ENCODE peak calls at places on chromosomes 5 and 9, in nine cellular contexts. One of them, this sample, is unnamed.

GRCh38 chr5:137075163-137075970 is 423.8 kb downstream of the SPOCK1 start:
- DNase-seq in GM04504: no peak
- DNase-seq in MCF 10A: peak
- DNase-seq in ELF-1: peak
- DNase-seq in body of pancreas: peak
- DNase-seq in CD8-positive, alpha-beta memory T cell: no peak
- DNase-seq in tibial artery: no peak
- DNase-seq in caudate nucleus: peak
- DNase-seq in NCI-H1105 treated with DMSO at 0.1 percent for 48 hours: peak
- DNase-seq in this sample: peak

GRCh38 chr5:127028822-127029457 is 1.4 kb downstream of the MARCHF3 start:
- DNase-seq in GM04504: no peak
- DNase-seq in MCF 10A: no peak
- DNase-seq in ELF-1: peak
- DNase-seq in body of pancreas: peak
- DNase-seq in CD8-positive, alpha-beta memory T cell: peak
- DNase-seq in tibial artery: peak
- DNase-seq in caudate nucleus: no peak
- DNase-seq in NCI-H1105 treated with DMSO at 0.1 percent for 48 hours: no peak
- DNase-seq in this sample: no peak

GRCh38 chr9:6557883-6558282 is 87.6 kb downstream of the GLDC start:
- DNase-seq in GM04504: no peak
- DNase-seq in MCF 10A: no peak
- DNase-seq in ELF-1: no peak
- DNase-seq in body of pancreas: no peak
- DNase-seq in CD8-positive, alpha-beta memory T cell: no peak
- DNase-seq in tibial artery: no peak
- DNase-seq in caudate nucleus: peak
- DNase-seq in NCI-H1105 treated with DMSO at 0.1 percent for 48 hours: peak
- DNase-seq in this sample: no peak

GRCh38 chr9:123715258-123715657 is 214.7 kb downstream of the DENND1A start:
- DNase-seq in GM04504: no peak
- DNase-seq in MCF 10A: no peak
- DNase-seq in ELF-1: no peak
- DNase-seq in body of pancreas: no peak
- DNase-seq in CD8-positive, alpha-beta memory T cell: no peak
- DNase-seq in tibial artery: no peak
- DNase-seq in caudate nucleus: no peak
- DNase-seq in NCI-H1105 treated with DMSO at 0.1 percent for 48 hours: no peak
- DNase-seq in this sample: no peak

GRCh38 chr9:28720746-28721145 is 1147.5 kb upstream of the C9orf72 start:
- DNase-seq in GM04504: no peak
- DNase-seq in MCF 10A: no peak
- DNase-seq in ELF-1: no peak
- DNase-seq in body of pancreas: no peak
- DNase-seq in CD8-positive, alpha-beta memory T cell: no peak
- DNase-seq in tibial artery: no peak
- DNase-seq in caudate nucleus: no peak
- DNase-seq in NCI-H1105 treated with DMSO at 0.1 percent for 48 hours: no peak
- DNase-seq in this sample: no peak

GRCh38 chr5:95235439-95235982 is 49.4 kb downstream of the MCTP1 start:
- DNase-seq in GM04504: no peak
- DNase-seq in MCF 10A: no peak
- DNase-seq in ELF-1: no peak
- DNase-seq in body of pancreas: no peak
- DNase-seq in CD8-positive, alpha-beta memory T cell: no peak
- DNase-seq in tibial artery: no peak
- DNase-seq in caudate nucleus: no peak
- DNase-seq in NCI-H1105 treated with DMSO at 0.1 percent for 48 hours: no peak
- DNase-seq in this sample: no peak

GRCh38 chr9:23635276-23635675 is 190.8 kb downstream of the ELAVL2 start:
- DNase-seq in GM04504: no peak
- DNase-seq in MCF 10A: no peak
- DNase-seq in ELF-1: no peak
- DNase-seq in body of pancreas: no peak
- DNase-seq in CD8-positive, alpha-beta memory T cell: no peak
- DNase-seq in tibial artery: no peak
- DNase-seq in caudate nucleus: no peak
- DNase-seq in NCI-H1105 treated with DMSO at 0.1 percent for 48 hours: no peak
- DNase-seq in this sample: no peak

GRCh38 chr5:31935702-31936347 is 238.3 kb downstream of the GOLPH3 start:
- DNase-seq in GM04504: no peak
- DNase-seq in MCF 10A: peak
- DNase-seq in ELF-1: no peak
- DNase-seq in body of pancreas: peak
- DNase-seq in CD8-positive, alpha-beta memory T cell: no peak
- DNase-seq in tibial artery: no peak
- DNase-seq in caudate nucleus: peak
- DNase-seq in NCI-H1105 treated with DMSO at 0.1 percent for 48 hours: no peak
- DNase-seq in this sample: no peak

GRCh38 chr5:156735477-156735876 is 114.6 kb upstream of the PPP1R2B start:
- DNase-seq in GM04504: no peak
- DNase-seq in MCF 10A: no peak
- DNase-seq in ELF-1: no peak
- DNase-seq in body of pancreas: no peak
- DNase-seq in CD8-positive, alpha-beta memory T cell: no peak
- DNase-seq in tibial artery: no peak
- DNase-seq in caudate nucleus: no peak
- DNase-seq in NCI-H1105 treated with DMSO at 0.1 percent for 48 hours: no peak
- DNase-seq in this sample: no peak

GRCh38 chr5:138439537-138440225 is 824 bp downstream of the REEP2 start:
- DNase-seq in GM04504: no peak
- DNase-seq in MCF 10A: no peak
- DNase-seq in ELF-1: no peak
- DNase-seq in body of pancreas: no peak
- DNase-seq in CD8-positive, alpha-beta memory T cell: no peak
- DNase-seq in tibial artery: no peak
- DNase-seq in caudate nucleus: no peak
- DNase-seq in NCI-H1105 treated with DMSO at 0.1 percent for 48 hours: no peak
- DNase-seq in this sample: no peak

GRCh38 chr5:32964246-32964645 is 253.1 kb downstream of the NPR3 start:
- DNase-seq in GM04504: peak
- DNase-seq in MCF 10A: no peak
- DNase-seq in ELF-1: no peak
- DNase-seq in body of pancreas: no peak
- DNase-seq in CD8-positive, alpha-beta memory T cell: no peak
- DNase-seq in tibial artery: no peak
- DNase-seq in caudate nucleus: no peak
- DNase-seq in NCI-H1105 treated with DMSO at 0.1 percent for 48 hours: no peak
- DNase-seq in this sample: no peak

GRCh38 chr9:80503692-80504400 is 932.1 kb downstream of the TLE4 start:
- DNase-seq in GM04504: no peak
- DNase-seq in MCF 10A: no peak
- DNase-seq in ELF-1: no peak
- DNase-seq in body of pancreas: no peak
- DNase-seq in CD8-positive, alpha-beta memory T cell: no peak
- DNase-seq in tibial artery: no peak
- DNase-seq in caudate nucleus: no peak
- DNase-seq in NCI-H1105 treated with DMSO at 0.1 percent for 48 hours: no peak
- DNase-seq in this sample: no peak

GRCh38 chr9:133691191-133691590 is 47.0 kb downstream of the SARDH start:
- DNase-seq in GM04504: no peak
- DNase-seq in MCF 10A: no peak
- DNase-seq in ELF-1: no peak
- DNase-seq in body of pancreas: no peak
- DNase-seq in CD8-positive, alpha-beta memory T cell: no peak
- DNase-seq in tibial artery: no peak
- DNase-seq in caudate nucleus: no peak
- DNase-seq in NCI-H1105 treated with DMSO at 0.1 percent for 48 hours: no peak
- DNase-seq in this sample: no peak

GRCh38 chr5:122183098-122183794 is 53.9 kb downstream of the ZNF474 start:
- DNase-seq in GM04504: peak
- DNase-seq in MCF 10A: peak
- DNase-seq in ELF-1: no peak
- DNase-seq in body of pancreas: peak
- DNase-seq in CD8-positive, alpha-beta memory T cell: no peak
- DNase-seq in tibial artery: peak
- DNase-seq in caudate nucleus: peak
- DNase-seq in NCI-H1105 treated with DMSO at 0.1 percent for 48 hours: no peak
- DNase-seq in this sample: peak

GRCh38 chr5:27403248-27403882 is 365.0 kb upstream of the CDH9 start:
- DNase-seq in GM04504: no peak
- DNase-seq in MCF 10A: peak
- DNase-seq in ELF-1: no peak
- DNase-seq in body of pancreas: no peak
- DNase-seq in CD8-positive, alpha-beta memory T cell: no peak
- DNase-seq in tibial artery: no peak
- DNase-seq in caudate nucleus: no peak
- DNase-seq in NCI-H1105 treated with DMSO at 0.1 percent for 48 hours: no peak
- DNase-seq in this sample: no peak

GRCh38 chr9:34985311-34985899 is 4.1 kb upstream of the DNAJB5 start:
- DNase-seq in GM04504: no peak
- DNase-seq in MCF 10A: peak
- DNase-seq in ELF-1: peak
- DNase-seq in body of pancreas: peak
- DNase-seq in CD8-positive, alpha-beta memory T cell: peak
- DNase-seq in tibial artery: no peak
- DNase-seq in caudate nucleus: peak
- DNase-seq in NCI-H1105 treated with DMSO at 0.1 percent for 48 hours: peak
- DNase-seq in this sample: peak

GRCh38 chr5:78269088-78269703 is 25.3 kb downstream of the AP3B1 start:
- DNase-seq in GM04504: no peak
- DNase-seq in MCF 10A: peak
- DNase-seq in ELF-1: no peak
- DNase-seq in body of pancreas: no peak
- DNase-seq in CD8-positive, alpha-beta memory T cell: peak
- DNase-seq in tibial artery: no peak
- DNase-seq in caudate nucleus: no peak
- DNase-seq in NCI-H1105 treated with DMSO at 0.1 percent for 48 hours: peak
- DNase-seq in this sample: no peak

GRCh38 chr9:126756876-126757415 is 47.9 kb upstream of the ZBTB43 start:
- DNase-seq in GM04504: no peak
- DNase-seq in MCF 10A: no peak
- DNase-seq in ELF-1: no peak
- DNase-seq in body of pancreas: no peak
- DNase-seq in CD8-positive, alpha-beta memory T cell: no peak
- DNase-seq in tibial artery: no peak
- DNase-seq in caudate nucleus: no peak
- DNase-seq in NCI-H1105 treated with DMSO at 0.1 percent for 48 hours: peak
- DNase-seq in this sample: no peak

GRCh38 chr5:159660401-159660800 is 255.9 kb upstream of the ADRA1B start:
- DNase-seq in GM04504: no peak
- DNase-seq in MCF 10A: peak
- DNase-seq in ELF-1: no peak
- DNase-seq in body of pancreas: no peak
- DNase-seq in CD8-positive, alpha-beta memory T cell: no peak
- DNase-seq in tibial artery: no peak
- DNase-seq in caudate nucleus: no peak
- DNase-seq in NCI-H1105 treated with DMSO at 0.1 percent for 48 hours: no peak
- DNase-seq in this sample: no peak

GRCh38 chr5:111535879-111536549 is 23.7 kb upstream of the STARD4 start:
- DNase-seq in GM04504: no peak
- DNase-seq in MCF 10A: no peak
- DNase-seq in ELF-1: no peak
- DNase-seq in body of pancreas: no peak
- DNase-seq in CD8-positive, alpha-beta memory T cell: no peak
- DNase-seq in tibial artery: no peak
- DNase-seq in caudate nucleus: no peak
- DNase-seq in NCI-H1105 treated with DMSO at 0.1 percent for 48 hours: no peak
- DNase-seq in this sample: no peak

GRCh38 chr9:133443248-133443647 is 16.5 kb upstream of the CACFD1 start:
- DNase-seq in GM04504: no peak
- DNase-seq in MCF 10A: no peak
- DNase-seq in ELF-1: no peak
- DNase-seq in body of pancreas: no peak
- DNase-seq in CD8-positive, alpha-beta memory T cell: no peak
- DNase-seq in tibial artery: no peak
- DNase-seq in caudate nucleus: no peak
- DNase-seq in NCI-H1105 treated with DMSO at 0.1 percent for 48 hours: no peak
- DNase-seq in this sample: no peak

GRCh38 chr5:32298056-32298420 is 14.7 kb downstream of the MTMR12 start:
- DNase-seq in GM04504: no peak
- DNase-seq in MCF 10A: no peak
- DNase-seq in ELF-1: no peak
- DNase-seq in body of pancreas: no peak
- DNase-seq in CD8-positive, alpha-beta memory T cell: no peak
- DNase-seq in tibial artery: no peak
- DNase-seq in caudate nucleus: no peak
- DNase-seq in NCI-H1105 treated with DMSO at 0.1 percent for 48 hours: no peak
- DNase-seq in this sample: no peak

GRCh38 chr9:13485068-13485596 is 205.6 kb upstream of the MPDZ start:
- DNase-seq in GM04504: peak
- DNase-seq in MCF 10A: peak
- DNase-seq in ELF-1: no peak
- DNase-seq in body of pancreas: peak
- DNase-seq in CD8-positive, alpha-beta memory T cell: no peak
- DNase-seq in tibial artery: peak
- DNase-seq in caudate nucleus: no peak
- DNase-seq in NCI-H1105 treated with DMSO at 0.1 percent for 48 hours: no peak
- DNase-seq in this sample: no peak

GRCh38 chr5:169027456-169028118 is 273.4 kb downstream of the SLIT3 start:
- DNase-seq in GM04504: no peak
- DNase-seq in MCF 10A: no peak
- DNase-seq in ELF-1: peak
- DNase-seq in body of pancreas: no peak
- DNase-seq in CD8-positive, alpha-beta memory T cell: no peak
- DNase-seq in tibial artery: peak
- DNase-seq in caudate nucleus: no peak
- DNase-seq in NCI-H1105 treated with DMSO at 0.1 percent for 48 hours: no peak
- DNase-seq in this sample: no peak

GRCh38 chr5:141821430-141821925 is 56.7 kb downstream of the PCDH1 start:
- DNase-seq in GM04504: peak
- DNase-seq in MCF 10A: peak
- DNase-seq in ELF-1: no peak
- DNase-seq in body of pancreas: no peak
- DNase-seq in CD8-positive, alpha-beta memory T cell: no peak
- DNase-seq in tibial artery: no peak
- DNase-seq in caudate nucleus: peak
- DNase-seq in NCI-H1105 treated with DMSO at 0.1 percent for 48 hours: no peak
- DNase-seq in this sample: no peak

GRCh38 chr5:172312286-172312685 is 28.7 kb upstream of the UBTD2 start:
- DNase-seq in GM04504: no peak
- DNase-seq in MCF 10A: no peak
- DNase-seq in ELF-1: no peak
- DNase-seq in body of pancreas: no peak
- DNase-seq in CD8-positive, alpha-beta memory T cell: no peak
- DNase-seq in tibial artery: no peak
- DNase-seq in caudate nucleus: no peak
- DNase-seq in NCI-H1105 treated with DMSO at 0.1 percent for 48 hours: no peak
- DNase-seq in this sample: no peak

GRCh38 chr5:31382051-31382878 is 149.6 kb downstream of the DROSHA start:
- DNase-seq in GM04504: no peak
- DNase-seq in MCF 10A: no peak
- DNase-seq in ELF-1: no peak
- DNase-seq in body of pancreas: no peak
- DNase-seq in CD8-positive, alpha-beta memory T cell: no peak
- DNase-seq in tibial artery: no peak
- DNase-seq in caudate nucleus: no peak
- DNase-seq in NCI-H1105 treated with DMSO at 0.1 percent for 48 hours: no peak
- DNase-seq in this sample: no peak

GRCh38 chr9:132838291-132838690 is 39.8 kb downstream of the AK8 start:
- DNase-seq in GM04504: no peak
- DNase-seq in MCF 10A: no peak
- DNase-seq in ELF-1: no peak
- DNase-seq in body of pancreas: no peak
- DNase-seq in CD8-positive, alpha-beta memory T cell: no peak
- DNase-seq in tibial artery: no peak
- DNase-seq in caudate nucleus: no peak
- DNase-seq in NCI-H1105 treated with DMSO at 0.1 percent for 48 hours: no peak
- DNase-seq in this sample: no peak

GRCh38 chr5:149166128-149166527 is 24.8 kb downstream of the ABLIM3 start:
- DNase-seq in GM04504: no peak
- DNase-seq in MCF 10A: peak
- DNase-seq in ELF-1: no peak
- DNase-seq in body of pancreas: no peak
- DNase-seq in CD8-positive, alpha-beta memory T cell: no peak
- DNase-seq in tibial artery: no peak
- DNase-seq in caudate nucleus: no peak
- DNase-seq in NCI-H1105 treated with DMSO at 0.1 percent for 48 hours: no peak
- DNase-seq in this sample: no peak

This sample was measured in RWPE2.